ENCODE peak calls at places on chromosomes 2 and 18, in seven cellular contexts. Z is B cell, F is HS-5, J is NCI-H1417, L is iris pigment epithelial cell, V is AG09309, E is GM19239. N is an unnamed sample.

GRCh38 chr2:88690591-88691338 is 708 bp upstream of the RPIA start:
- DNase-seq in E (peak), F (no peak), Z (peak), V (no peak), J (no peak), L (peak), N (no peak)

GRCh38 chr2:199703199-199703598 is 147.8 kb downstream of the FTCDNL1 start:
- DNase-seq in J (no peak), E (no peak), Z (no peak), F (no peak), V (no peak), L (no peak), N (no peak)

GRCh38 chr18:58303363-58303762 is 259.3 kb downstream of the NEDD4L start:
- DNase-seq in J (no peak), Z (no peak), E (no peak), F (no peak), L (no peak), V (no peak), N (no peak)

GRCh38 chr2:17539596-17539992 is 902 bp upstream of the VSNL1 start:
- DNase-seq in E (no peak), V (no peak), Z (no peak), F (no peak), L (peak), J (no peak), N (no peak)

GRCh38 chr2:157627594-157628281 is 926 bp downstream of the ACVR1C start:
- DNase-seq in J (peak), L (peak), F (no peak), E (no peak), V (no peak), Z (no peak), N (no peak)

GRCh38 chr2:223995569-223995968 is 38.3 kb downstream of the MRPL44 start:
- DNase-seq in L (peak), F (peak), Z (no peak), V (no peak), J (no peak), E (no peak), N (no peak)

GRCh38 chr18:76056467-76057194 is 438.4 kb downstream of the ZNF516 start:
- DNase-seq in J (no peak), V (no peak), L (no peak), F (no peak), Z (no peak), E (no peak), N (no peak)

GRCh38 chr18:74092922-74093321 is 54.7 kb downstream of the FBXO15 start:
- DNase-seq in V (no peak), E (no peak), F (no peak), J (no peak), L (no peak), Z (no peak), N (no peak)

GRCh38 chr18:44839239-44839666 is 158.6 kb downstream of the SETBP1 start:
- DNase-seq in E (peak), V (peak), Z (peak), J (peak), L (peak), F (no peak), N (no peak)

GRCh38 chr2:96501471-96501874 is 3.7 kb downstream of the NEURL3 start:
- DNase-seq in V (no peak), F (no peak), Z (no peak), E (no peak), J (no peak), L (no peak), N (no peak)

GRCh38 chr2:109031481-109032228 is 42.6 kb upstream of the EDAR start:
- DNase-seq in J (peak), V (no peak), L (peak), Z (no peak), E (peak), F (no peak), N (no peak)

GRCh38 chr2:150548527-150548926 is 61.1 kb upstream of the RND3 start:
- DNase-seq in J (peak), V (no peak), F (no peak), E (no peak), L (peak), Z (no peak), N (no peak)

GRCh38 chr2:47490406-47490805 is 87.5 kb downstream of the MSH2 start:
- DNase-seq in L (peak), J (no peak), E (no peak), V (no peak), F (no peak), Z (no peak), N (no peak)

GRCh38 chr2:44817256-44817655 is 124.2 kb upstream of the SIX3 start:
- DNase-seq in V (no peak), J (no peak), Z (no peak), L (no peak), F (no peak), E (no peak), N (no peak)

GRCh38 chr18:2180586-2180985 is 390.7 kb downstream of the METTL4 start:
- DNase-seq in Z (no peak), L (no peak), E (no peak), V (no peak), F (no peak), J (no peak), N (no peak)

GRCh38 chr2:128601298-128602037 is 282.8 kb upstream of the HS6ST1 start:
- DNase-seq in E (no peak), L (no peak), V (no peak), J (no peak), F (no peak), Z (no peak), N (no peak)

GRCh38 chr2:19119326-19120001 is 239.0 kb downstream of the OSR1 start:
- DNase-seq in L (no peak), E (no peak), V (no peak), Z (no peak), F (no peak), J (no peak), N (no peak)

GRCh38 chr18:9931679-9932078 is 17.9 kb downstream of the VAPA start:
- DNase-seq in Z (no peak), V (no peak), F (no peak), L (no peak), J (no peak), E (no peak), N (no peak)

GRCh38 chr2:222424729-222425671 is 657 bp downstream of the SGPP2 start:
- DNase-seq in Z (peak), E (no peak), V (no peak), J (peak), F (no peak), L (no peak), N (no peak)

GRCh38 chr2:110153416-110153815 is 37.8 kb upstream of the MALL start:
- DNase-seq in Z (no peak), J (no peak), V (no peak), F (no peak), L (peak), E (no peak), N (no peak)

GRCh38 chr2:86649119-86649947 is 25.7 kb upstream of the RNF103 start:
- DNase-seq in E (no peak), J (no peak), F (no peak), V (no peak), Z (no peak), L (no peak), N (no peak)

GRCh38 chr2:172285010-172285621 is 142.3 kb upstream of the ITGA6 start:
- DNase-seq in E (no peak), J (peak), Z (no peak), L (peak), V (peak), F (peak), N (peak)

GRCh38 chr2:144381716-144382115 is 138.2 kb downstream of the ZEB2 start:
- DNase-seq in V (no peak), Z (no peak), F (no peak), L (no peak), J (no peak), E (no peak), N (no peak)

GRCh38 chr2:96146151-96146880 is 1.1 kb upstream of the DUSP2 start:
- DNase-seq in E (peak), Z (peak), V (no peak), F (no peak), J (no peak), L (no peak), N (no peak)

GRCh38 chr2:9739508-9739907 is 103.8 kb upstream of the TAF1B start:
- DNase-seq in L (no peak), E (peak), V (no peak), F (no peak), J (no peak), Z (peak), N (no peak)

GRCh38 chr2:172449916-172450550 is 22.6 kb downstream of the ITGA6 start:
- DNase-seq in E (no peak), J (no peak), V (no peak), F (no peak), L (peak), Z (no peak), N (no peak)

GRCh38 chr2:62099523-62100175 is 96.3 kb upstream of the B3GNT2 start:
- DNase-seq in J (no peak), F (no peak), E (peak), Z (peak), L (no peak), V (no peak), N (no peak)

GRCh38 chr2:218745160-218745558 is 34.5 kb downstream of the TTLL4 start:
- DNase-seq in F (no peak), J (no peak), V (no peak), L (no peak), Z (no peak), E (no peak), N (no peak)

GRCh38 chr2:156779416-156780117 is 343.4 kb downstream of the GPD2 start:
- DNase-seq in V (no peak), E (no peak), J (no peak), L (no peak), Z (no peak), F (no peak), N (no peak)

GRCh38 chr2:29238497-29238896 is 123.3 kb downstream of the CLIP4 start:
- DNase-seq in V (no peak), E (peak), F (no peak), Z (no peak), L (peak), J (peak), N (no peak)

GRCh38 chr2:53877556-53877955 is 17.8 kb upstream of the GPR75 start:
- DNase-seq in E (no peak), L (peak), Z (no peak), V (no peak), J (no peak), F (no peak), N (no peak)

GRCh38 chr18:29874519-29875098 is 1167.9 kb downstream of the DSC3 start:
- DNase-seq in J (peak), Z (no peak), L (peak), V (no peak), F (no peak), E (no peak), N (no peak)

N was measured in AG04450.